ENCODE peak calls at places on chromosomes 16 and 17, in eight cellular contexts. D, E, J, A, C, M, V and R are unnamed samples.

GRCh38 chr16:81616321-81617020 is 162.6 kb upstream of the PLCG2 start:
- DNase-seq in D (peak; percentile 66), E (no peak), J (peak; percentile 73), A (peak; percentile 86), C (peak; percentile 29), M (no peak), V (no peak), R (peak; percentile 77)

GRCh38 chr16:16120382-16121184 is 102.7 kb downstream of the ABCC6 start:
- DNase-seq in D (no peak), E (peak; percentile 72), J (peak; percentile 56), A (peak; percentile 96), C (no peak), M (no peak), V (peak; percentile 93), R (peak; percentile 48)

GRCh38 chr17:5580367-5580766 is 3.9 kb downstream of the NLRP1 start:
- DNase-seq in D (no peak), E (no peak), J (no peak), A (no peak), C (no peak), M (no peak), V (no peak), R (no peak)

GRCh38 chr17:79874329-79874981 is 35.2 kb upstream of the CBX4 start:
- DNase-seq in D (no peak), E (peak; percentile 64), J (no peak), A (no peak), C (no peak), M (peak; percentile 72), V (no peak), R (no peak)

GRCh38 chr17:83193336-83194188 is 114.2 kb downstream of the METRNL start:
- DNase-seq in D (peak; percentile 38), E (no peak), J (peak; percentile 23), A (peak; percentile 69), C (peak; percentile 9), M (no peak), V (no peak), R (peak; percentile 8)

GRCh38 chr16:28090646-28091377 is 27.3 kb upstream of the GSG1L start:
- DNase-seq in D (no peak), E (peak; percentile 48), J (no peak), A (no peak), C (no peak), M (no peak), V (no peak), R (no peak)

GRCh38 chr16:81551141-81551808 is 106.7 kb downstream of the CMIP start:
- DNase-seq in D (no peak), E (peak; percentile 60), J (no peak), A (no peak), C (no peak), M (no peak), V (no peak), R (no peak)

GRCh38 chr16:20873331-20873730 is 26.8 kb downstream of the DCUN1D3 start:
- DNase-seq in D (no peak), E (no peak), J (no peak), A (no peak), C (no peak), M (no peak), V (no peak), R (no peak)

GRCh38 chr16:75059411-75059810 is 57.2 kb downstream of the LDHD start:
- DNase-seq in D (no peak), E (no peak), J (no peak), A (no peak), C (no peak), M (no peak), V (no peak), R (no peak)

GRCh38 chr16:75074920-75075687 is 41.5 kb downstream of the LDHD start:
- DNase-seq in D (no peak), E (peak; percentile 80), J (peak; percentile 58), A (no peak), C (no peak), M (no peak), V (no peak), R (peak; percentile 74)

GRCh38 chr16:48479955-48480354 is 94.7 kb upstream of the SIAH1 start:
- DNase-seq in D (no peak), E (no peak), J (no peak), A (no peak), C (no peak), M (no peak), V (no peak), R (no peak)

GRCh38 chr17:28090551-28090950 is 48.1 kb downstream of the NLK start:
- DNase-seq in D (no peak), E (no peak), J (no peak), A (no peak), C (no peak), M (no peak), V (no peak), R (no peak)
- TF ChIP-seq POLR2A in D (no peak), E (no peak), J (no peak), A (no peak), C (no peak), M (no peak), V (no peak), R (no peak)

GRCh38 chr16:25157476-25157875 is 45.9 kb downstream of the LCMT1 start:
- DNase-seq in D (no peak), E (no peak), J (no peak), A (no peak), C (no peak), M (no peak), V (no peak), R (no peak)

GRCh38 chr16:25148568-25149215 is 37.1 kb downstream of the LCMT1 start:
- DNase-seq in D (no peak), E (no peak), J (no peak), A (no peak), C (no peak), M (no peak), V (no peak), R (no peak)

GRCh38 chr16:25155553-25156460 is 44.3 kb downstream of the LCMT1 start:
- DNase-seq in D (no peak), E (no peak), J (no peak), A (no peak), C (no peak), M (no peak), V (no peak), R (no peak)

DNA sequence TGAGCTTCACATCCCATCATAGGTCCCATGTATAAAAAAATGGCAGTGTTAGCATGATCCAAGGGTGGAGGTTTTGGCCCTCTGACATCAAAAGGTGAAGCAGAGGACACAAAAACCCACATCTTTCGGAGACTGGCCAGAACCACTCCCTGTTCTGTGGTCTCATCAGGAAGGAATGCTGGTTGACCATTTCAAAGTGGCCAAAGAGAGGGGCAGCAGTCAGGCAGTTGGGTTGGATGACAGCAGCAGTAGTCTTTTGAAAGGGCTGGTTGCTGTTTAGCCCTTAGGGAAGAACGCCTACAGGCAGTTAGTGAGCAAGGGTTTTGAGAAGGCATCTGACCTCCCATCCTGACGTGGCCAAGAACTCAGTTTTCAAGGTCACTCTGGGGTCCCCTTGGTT is 40.5 kb downstream of the LCMT1 start:
- DNase-seq in D (no peak), E (no peak), J (no peak), A (no peak), C (no peak), M (no peak), V (no peak), R (no peak)
- TF ChIP-seq EP300 in D (no peak), E (no peak), J (no peak), A (no peak), C (no peak), M (no peak), V (no peak), R (no peak)

GRCh38 chr17:43814714-43815113 is 18.2 kb downstream of the MPP3 start:
- DNase-seq in D (no peak), E (no peak), J (no peak), A (no peak), C (no peak), M (peak; percentile 51), V (no peak), R (no peak)

GRCh38 chr17:43816336-43817320 is 16.3 kb downstream of the MPP3 start:
- DNase-seq in D (no peak), E (no peak), J (no peak), A (peak; percentile 46), C (no peak), M (no peak), V (no peak), R (no peak)

GRCh38 chr17:43812396-43813265 is 20.3 kb downstream of the MPP3 start:
- DNase-seq in D (no peak), E (no peak), J (no peak), A (no peak), C (no peak), M (no peak), V (no peak), R (no peak)

GRCh38 chr17:43813386-43813785 is 19.6 kb downstream of the MPP3 start:
- DNase-seq in D (no peak), E (no peak), J (no peak), A (peak; percentile 14), C (no peak), M (no peak), V (no peak), R (no peak)

GRCh38 chr17:43814026-43814425 is 18.9 kb downstream of the MPP3 start:
- DNase-seq in D (no peak), E (no peak), J (no peak), A (peak; percentile 42), C (no peak), M (peak; percentile 26), V (no peak), R (no peak)
- TF ChIP-seq CTCF in D (no peak), E (no peak), J (no peak), A (no peak), C (no peak), M (no peak), V (no peak), R (no peak)

DNA sequence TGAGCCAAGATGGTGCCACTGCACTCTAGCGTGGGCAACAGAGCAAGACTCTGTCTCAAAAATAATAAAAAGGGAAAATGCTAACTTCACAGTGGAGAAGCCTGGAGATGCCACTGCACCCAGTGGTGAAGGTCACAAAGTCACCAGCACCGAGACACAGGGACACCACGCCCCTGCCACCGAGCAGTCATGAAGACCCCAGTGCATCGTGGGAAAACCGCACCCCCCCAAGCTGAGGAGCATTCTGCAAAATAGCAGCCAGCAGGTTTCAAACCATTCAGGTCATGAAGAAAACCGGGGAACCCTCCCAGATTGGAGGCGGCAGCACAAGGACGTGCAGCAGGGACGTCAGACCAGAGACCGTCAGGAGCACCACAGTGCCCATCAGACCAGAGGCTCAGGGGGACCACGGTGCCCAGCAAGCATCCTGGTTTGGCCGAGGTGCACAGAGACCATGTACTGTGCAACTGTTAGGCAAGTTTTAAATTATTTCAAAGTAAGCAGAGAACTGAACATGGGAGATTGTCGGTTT is 13.7 kb downstream of the CHMP1A start:
- DNase-seq in D (no peak), E (no peak), J (no peak), A (no peak), C (no peak), M (no peak), V (no peak), R (no peak)
- TF ChIP-seq POLR2A in D (no peak), E (peak; percentile 35), J (no peak), A (no peak), C (no peak), M (no peak), V (no peak), R (no peak)

GRCh38 chr17:41638194-41638593 is 13.8 kb upstream of the KRT17 start:
- DNase-seq in D (no peak), E (no peak), J (no peak), A (no peak), C (no peak), M (no peak), V (no peak), R (no peak)
- TF ChIP-seq EP300 in D (no peak), E (no peak), J (no peak), A (no peak), C (no peak), M (no peak), V (no peak), R (no peak)